ENCODE peak calls at places on chromosome 19, in six cellular contexts. X is CD8-positive, alpha-beta memory T cell; J is colonic mucosa; H is cardiac muscle cell; O is fibroblast of lung; C is tibial nerve. W is an unnamed sample.

GRCh38 chr19:11420894-11421606 is 1.9 kb upstream of the RGL3 start:
- DNase-seq in X (peak), J (peak), H (no peak), C (no peak), O (no peak), W (no peak)

GRCh38 chr19:30333291-30334065 is 38.7 kb upstream of the ZNF536 start:
- DNase-seq in C (no peak), J (no peak), X (no peak), H (no peak), O (no peak), W (no peak)

GRCh38 chr19:47419037-47419783 is at the start of gene MEIS3:
- DNase-seq in J (no peak), X (no peak), H (peak), O (no peak), C (no peak), W (no peak)

GRCh38 chr19:38710416-38710702 is 33.9 kb downstream of the CAPN12 start:
- DNase-seq in C (no peak), O (no peak), H (no peak), J (no peak), X (no peak), W (no peak)

GRCh38 chr19:55638864-55639359 is 1.9 kb upstream of the ZNF580 start:
- DNase-seq in C (no peak), O (peak), H (peak), J (no peak), X (peak), W (no peak)

GRCh38 chr19:55405638-55406037 is 1.9 kb downstream of the UBE2S start:
- DNase-seq in C (no peak), J (no peak), X (no peak), O (no peak), H (no peak), W (no peak)

GRCh38 chr19:1490020-1490310 is 185 bp downstream of the PCSK4 start:
- DNase-seq in C (no peak), H (no peak), X (no peak), O (no peak), J (no peak), W (no peak)

GRCh38 chr19:5093953-5094718 is 125.2 kb downstream of the KDM4B start:
- DNase-seq in C (no peak), O (no peak), H (no peak), J (no peak), X (no peak), W (no peak)

GRCh38 chr19:27974082-27974513 is 1238.9 kb downstream of the UQCRFS1 start:
- DNase-seq in C (no peak), O (peak), X (no peak), H (peak), J (peak), W (no peak)

GRCh38 chr19:33005440-33005839 is 33.4 kb downstream of the FAAP24 start:
- DNase-seq in C (no peak), H (no peak), O (no peak), J (no peak), X (no peak), W (no peak)

GRCh38 chr19:40523322-40524047 is 53.2 kb upstream of the SHKBP1 start:
- DNase-seq in O (peak), C (peak), X (peak), H (peak), J (peak), W (no peak)

GRCh38 chr19:4577020-4577782 is 17.7 kb upstream of the SEMA6B start:
- DNase-seq in C (no peak), O (no peak), J (no peak), H (no peak), X (no peak), W (no peak)

DNA sequence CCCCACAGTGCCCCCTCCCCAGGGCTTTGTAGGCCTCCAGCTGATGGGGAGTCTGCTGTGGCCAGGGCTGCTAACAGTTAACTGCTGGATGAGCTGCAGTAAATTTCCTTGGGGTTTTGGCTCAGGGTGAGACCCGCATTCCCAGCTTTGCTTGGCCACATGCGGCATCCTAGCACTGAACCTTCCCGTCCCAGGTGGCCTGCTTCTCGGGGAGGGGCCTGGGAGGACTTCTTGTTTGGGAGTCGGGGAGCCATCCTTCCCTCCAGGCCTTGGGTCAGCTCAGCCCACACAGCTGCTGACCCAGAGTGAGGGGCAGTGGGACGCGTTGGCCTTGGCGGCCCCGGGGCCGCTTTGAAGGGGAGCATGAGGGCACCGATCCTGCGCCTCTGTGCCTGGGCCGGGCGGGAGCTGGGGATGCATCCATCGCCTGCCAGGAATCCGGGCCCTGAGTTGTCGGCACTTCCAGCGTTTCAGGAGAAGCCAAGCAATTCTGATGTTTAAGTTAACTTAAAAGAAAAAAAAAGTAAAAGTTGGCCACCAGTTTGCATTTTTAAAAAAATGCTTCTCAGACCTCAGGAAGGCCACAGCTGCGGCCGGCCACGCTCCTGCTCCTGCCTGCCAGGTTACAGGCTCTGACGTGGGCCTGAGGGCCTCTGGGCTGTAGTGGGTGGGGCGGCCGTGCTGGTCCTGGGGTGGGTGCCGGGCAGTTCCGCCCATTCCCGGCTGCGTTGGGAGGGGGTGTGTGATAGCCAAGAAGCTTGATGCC is 27.7 kb downstream of the CRTC1 start:
- DNase-seq in H (no peak), O (peak), J (no peak), X (no peak), C (peak), W (no peak)
- H3K4me3 ChIP-seq in H (no peak), O (no peak), J (no peak), X (no peak), C (no peak), W (no peak)

GRCh38 chr19:2723345-2723715 is 2.2 kb upstream of the DIRAS1 start:
- DNase-seq in J (no peak), C (no peak), H (no peak), O (no peak), X (no peak), W (no peak)
- H3K4me3 ChIP-seq in J (no peak), C (no peak), H (no peak), O (no peak), X (no peak), W (no peak)

GRCh38 chr19:35853038-35853756 is 893 bp upstream of the NPHS1 start:
- DNase-seq in C (no peak), H (no peak), X (no peak), J (no peak), O (no peak), W (no peak)

GRCh38 chr19:35856546-35857149 is at the start of gene KIRREL2:
- DNase-seq in C (no peak), O (no peak), X (no peak), H (peak), J (no peak), W (no peak)

GRCh38 chr19:35859414-35859813 is 2.7 kb downstream of the KIRREL2 start:
- DNase-seq in H (no peak), X (no peak), O (no peak), C (no peak), J (no peak), W (no peak)

GRCh38 chr19:35858311-35858710 is 1.6 kb downstream of the KIRREL2 start:
- DNase-seq in X (no peak), C (no peak), H (no peak), O (no peak), J (no peak), W (no peak)

DNA sequence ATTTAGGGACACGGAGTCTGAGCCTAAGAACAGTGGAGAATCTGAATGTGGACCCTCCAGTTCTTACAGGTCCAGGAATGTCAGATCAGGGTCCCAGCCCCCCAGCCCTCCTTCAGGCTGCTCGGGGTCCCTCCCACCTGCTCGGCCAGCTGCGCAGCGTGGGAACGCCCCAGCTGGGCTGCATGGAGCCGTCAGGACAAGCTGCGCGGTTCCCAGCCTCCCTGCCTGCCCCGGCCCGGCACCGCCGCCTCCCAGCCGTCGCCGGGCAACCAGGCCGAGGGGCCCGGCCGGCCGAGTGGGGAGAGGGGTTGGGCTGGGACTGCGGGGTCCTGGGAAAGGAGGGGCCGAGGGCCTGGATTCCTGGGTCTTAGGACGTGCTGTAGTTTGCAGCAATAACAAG is 710 bp upstream of the KIRREL2 start:
- DNase-seq in O (no peak), H (peak), C (no peak), J (no peak), X (no peak), W (no peak)
- H3K4me3 ChIP-seq in O (no peak), H (peak), C (no peak), J (no peak), X (peak), W (no peak)

GRCh38 chr19:53509443-53509842 is 28.5 kb upstream of the ZNF331 start:
- DNase-seq in J (no peak), X (no peak), O (no peak), C (no peak), H (no peak), W (no peak)

GRCh38 chr19:53509845-53510244 is 28.1 kb upstream of the ZNF331 start:
- DNase-seq in O (no peak), C (no peak), H (no peak), J (no peak), X (no peak), W (no peak)

GRCh38 chr19:53511357-53511756 is 26.6 kb upstream of the ZNF331 start:
- DNase-seq in J (no peak), H (no peak), O (no peak), C (no peak), X (no peak), W (no peak)

GRCh38 chr19:53507523-53508442 is 30.2 kb upstream of the ZNF331 start:
- DNase-seq in X (no peak), C (no peak), J (no peak), H (no peak), O (no peak), W (no peak)

GRCh38 chr19:53511933-53512374 is 26.0 kb upstream of the ZNF331 start:
- DNase-seq in H (peak), X (peak), J (peak), C (peak), O (peak), W (no peak)
- H3K4me3 ChIP-seq in H (no peak), X (no peak), J (no peak), C (no peak), O (no peak), W (no peak)

GRCh38 chr19:14367016-14367415 is 14.2 kb upstream of the ADGRE5 start:
- DNase-seq in J (no peak), X (no peak), O (no peak), C (no peak), H (no peak), W (no peak)

GRCh38 chr19:14371321-14371821 is 9.9 kb upstream of the ADGRE5 start:
- DNase-seq in X (no peak), O (no peak), C (no peak), H (no peak), J (no peak), W (no peak)

GRCh38 chr19:14368011-14368513 is 13.2 kb upstream of the ADGRE5 start:
- DNase-seq in J (no peak), H (no peak), O (no peak), C (no peak), X (peak), W (no peak)

GRCh38 chr19:14370169-14370998 is 10.9 kb upstream of the ADGRE5 start:
- DNase-seq in J (no peak), H (no peak), O (no peak), C (no peak), X (peak), W (no peak)

DNA sequence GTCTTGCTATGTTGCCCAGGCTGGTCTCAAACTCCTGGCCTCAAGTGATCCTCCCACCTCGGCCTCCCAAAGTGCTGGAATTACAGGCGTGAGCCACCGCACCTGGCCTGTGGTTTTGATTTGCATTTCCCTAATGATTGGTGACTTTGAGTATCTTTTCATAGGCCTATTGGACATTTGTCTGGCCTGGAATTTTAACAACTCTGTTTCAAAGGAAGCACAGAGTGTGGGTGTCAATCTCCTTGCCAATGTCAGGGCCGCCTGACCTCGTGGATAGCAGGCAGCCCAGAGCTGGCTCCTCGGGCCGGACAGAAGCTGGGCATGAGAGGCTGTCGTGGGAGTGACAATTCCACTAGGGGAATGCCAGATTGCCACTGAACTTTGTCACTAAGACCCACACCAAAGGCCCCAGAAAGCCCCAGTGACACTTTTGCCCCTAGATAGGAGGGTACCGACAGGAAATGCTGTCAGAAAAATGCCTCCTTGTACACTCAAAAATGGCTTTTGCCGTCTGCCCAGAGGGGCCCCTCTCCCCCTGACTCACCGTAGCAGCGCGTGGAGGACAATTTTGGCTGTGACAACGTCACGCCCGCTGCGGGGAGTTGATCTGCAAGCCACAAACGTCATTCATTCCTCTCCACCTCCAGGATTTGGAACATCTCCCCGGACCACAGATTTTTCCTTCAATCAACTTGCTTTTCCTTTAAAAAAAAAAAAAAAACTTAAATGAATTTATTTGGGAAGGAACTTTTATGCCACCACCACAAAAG is 11.7 kb upstream of the ADGRE5 start:
- DNase-seq in C (no peak), X (peak), J (no peak), H (peak), O (peak), W (no peak)
- H3K4me3 ChIP-seq in C (no peak), X (peak), J (no peak), H (no peak), O (no peak), W (no peak)

DNA sequence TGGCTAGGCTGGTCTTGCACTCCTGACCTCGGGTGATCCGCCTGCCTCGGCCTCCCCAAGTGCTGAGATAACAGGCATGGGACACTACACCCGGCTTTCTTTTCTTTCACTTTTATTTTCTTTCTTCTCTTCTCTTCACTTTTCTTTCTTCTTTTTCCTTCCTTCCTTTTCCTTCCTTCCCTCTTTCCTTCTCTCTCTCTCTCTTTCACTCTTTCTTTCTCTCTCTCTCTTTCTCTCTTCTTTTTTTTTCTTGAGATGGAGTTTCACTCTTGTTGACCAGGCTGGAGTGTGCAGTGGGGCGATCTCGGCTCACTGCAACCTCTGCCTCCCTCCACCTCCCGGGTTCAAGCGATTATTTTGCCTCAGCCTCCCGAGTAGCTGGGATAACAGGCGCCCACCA is 812 bp upstream of the ZNF493 start:
- DNase-seq in O (no peak), C (no peak), H (no peak), X (no peak), J (no peak), W (no peak)
- H3K4me3 ChIP-seq in O (no peak), C (no peak), H (no peak), X (no peak), J (no peak), W (no peak)

DNA sequence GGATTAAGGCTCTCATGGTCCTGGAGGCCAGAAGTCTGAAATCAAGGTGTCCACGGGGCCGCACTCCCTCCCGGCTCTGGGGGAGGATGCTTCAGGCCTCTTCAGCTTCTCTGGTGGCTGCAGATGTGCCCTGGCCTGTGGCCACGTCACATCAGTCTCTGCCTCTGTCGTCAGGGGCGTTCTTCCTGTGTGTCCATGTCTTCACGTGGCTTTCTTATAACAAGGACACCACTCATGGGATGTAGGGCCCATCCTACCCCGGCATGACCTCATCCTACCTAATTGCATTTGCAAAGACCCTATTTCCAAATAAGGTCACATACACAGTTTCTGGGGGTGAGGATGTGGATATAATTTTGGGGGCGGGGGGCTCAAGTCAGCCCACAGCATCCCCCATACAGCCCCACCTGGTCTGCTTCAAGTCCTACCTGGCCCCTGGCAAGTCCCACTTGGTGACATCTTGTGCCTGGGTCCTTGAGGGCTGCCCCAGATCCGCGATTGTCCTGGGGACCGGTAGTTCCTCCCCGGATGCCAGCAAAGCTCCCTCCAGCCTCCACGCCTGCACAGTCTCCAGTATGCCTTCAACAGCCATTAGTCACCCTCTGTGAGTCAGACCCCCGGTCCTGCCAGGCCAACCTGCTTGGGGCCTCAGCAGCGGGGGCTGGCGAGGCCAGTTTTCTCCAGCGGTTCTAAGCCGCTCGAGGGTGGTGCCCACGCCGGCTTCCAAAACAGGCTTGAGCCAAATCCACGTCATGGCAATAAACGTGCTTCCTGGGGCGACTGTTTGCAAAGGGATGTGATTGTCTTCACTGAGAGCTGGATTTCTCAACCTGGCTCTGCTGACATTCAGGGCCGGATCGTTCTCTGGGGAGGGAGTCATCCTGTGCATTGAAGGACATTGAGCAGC is 32.2 kb downstream of the MYO9B start:
- DNase-seq in H (no peak), O (peak), C (peak), J (peak), X (no peak), W (peak)
- H3K4me3 ChIP-seq in H (no peak), O (no peak), C (no peak), J (no peak), X (no peak), W (peak)

DNA sequence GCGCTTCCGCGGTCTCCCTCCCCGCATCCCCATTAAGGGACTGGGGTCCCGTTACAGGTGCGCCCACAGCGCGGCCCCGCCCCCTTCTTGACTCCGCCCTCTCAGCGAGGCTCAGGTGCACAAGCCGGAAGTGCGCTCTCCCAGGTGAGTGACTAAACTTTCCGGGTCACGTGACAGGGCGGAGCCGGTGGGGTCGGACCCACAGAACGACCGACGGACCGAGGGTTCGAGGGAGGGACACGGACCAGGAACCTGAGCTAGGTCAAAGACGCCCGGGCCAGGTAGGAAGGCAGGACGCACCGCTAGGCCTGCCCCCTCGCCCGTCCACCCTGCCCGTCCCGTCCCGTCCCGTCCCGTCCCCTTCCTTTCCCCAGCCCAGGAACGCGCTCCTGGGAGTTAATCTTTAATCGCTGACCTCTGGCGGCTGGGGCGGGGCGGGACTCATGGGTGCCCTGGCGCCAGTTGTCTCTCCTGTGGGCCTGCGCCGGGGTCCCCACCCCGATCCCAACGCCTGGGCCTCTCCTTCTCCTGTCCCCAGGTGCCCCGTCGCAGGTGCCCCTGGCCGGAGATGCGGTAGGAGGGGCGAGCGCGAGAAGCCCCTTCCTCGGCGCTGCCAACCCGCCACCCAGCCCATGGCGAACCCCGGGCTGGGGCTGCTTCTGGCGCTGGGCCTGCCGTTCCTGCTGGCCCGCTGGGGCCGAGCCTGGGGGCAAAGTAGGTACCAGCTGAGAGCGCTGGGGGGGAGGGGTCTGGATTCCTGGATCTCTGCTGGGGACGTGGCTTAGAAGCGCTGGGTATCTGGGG is at the start of gene CRB3:
- DNase-seq in H (no peak), C (no peak), X (peak), O (no peak), J (peak), W (no peak)
- H3K4me3 ChIP-seq in H (peak), C (no peak), X (peak), O (no peak), J (peak), W (no peak)